ENCODE peak calls at places on chromosomes 2 and 18, in ten cellular contexts. D is keratinocyte, W is cardiac fibroblast, P is right atrium auricular region, N is brain microvascular endothelial cell, E is foreskin fibroblast, I is RWPE2, Y is epithelial cell of esophagus, V is endothelial cell, U is stomach. K is an unnamed sample.

GRCh38 chr2:165016772-165017411 is 61.6 kb upstream of the SLC38A11 start:
- DNase-seq in D (no peak), W (peak; percentile 70), P (no peak), N (peak; percentile 74), E (peak; percentile 52), I (no peak), Y (peak; percentile 49), V (peak; percentile 39), U (no peak), K (peak; percentile 55)

GRCh38 chr2:234957533-234958135 is 5.8 kb downstream of the SH3BP4 start:
- DNase-seq in D (no peak), W (peak; percentile 96), P (no peak), N (peak; percentile 69), E (peak; percentile 62), I (no peak), Y (peak; percentile 69), V (no peak), U (no peak), K (no peak)

GRCh38 chr2:3575534-3576324 is 669 bp downstream of the RPS7 start:
- DNase-seq in D (no peak), W (peak; percentile 22), P (no peak), N (no peak), E (no peak), I (no peak), Y (peak; percentile 12), V (no peak), U (no peak), K (no peak)

GRCh38 chr2:168210216-168210897 is 37.0 kb downstream of the STK39 start:
- DNase-seq in D (no peak), W (no peak), P (no peak), N (no peak), E (no peak), I (no peak), Y (no peak), V (no peak), U (no peak), K (no peak)

GRCh38 chr2:96260404-96261260 is 5.2 kb downstream of the TMEM127 start:
- DNase-seq in D (no peak), W (peak; percentile 93), P (peak; percentile 80), N (peak; percentile 74), E (peak; percentile 93), I (no peak), Y (peak; percentile 87), V (peak; percentile 51), U (peak; percentile 70), K (peak; percentile 55)

GRCh38 chr2:61018319-61018750 is 280 bp upstream of the PUS10 start:
- DNase-seq in D (no peak), W (peak; percentile 73), P (no peak), N (no peak), E (no peak), I (no peak), Y (peak; percentile 74), V (no peak), U (no peak), K (no peak)

GRCh38 chr2:105553538-105554196 is 154.8 kb upstream of the FHL2 start:
- DNase-seq in D (no peak), W (peak; percentile 72), P (no peak), N (no peak), E (no peak), I (no peak), Y (peak; percentile 52), V (no peak), U (peak; percentile 20), K (no peak)

GRCh38 chr2:34102359-34102758 is 503.3 kb upstream of the FAM98A start:
- DNase-seq in D (peak; percentile 53), W (peak; percentile 65), P (no peak), N (peak; percentile 39), E (no peak), I (no peak), Y (peak; percentile 90), V (no peak), U (no peak), K (no peak)

GRCh38 chr2:219219113-219219696 is 447 bp upstream of the ABCB6 start:
- DNase-seq in D (no peak), W (no peak), P (no peak), N (no peak), E (no peak), I (no peak), Y (no peak), V (peak; percentile 28), U (no peak), K (peak; percentile 42)

GRCh38 chr2:56102866-56103265 is 80.9 kb upstream of the CCDC85A start:
- DNase-seq in D (no peak), W (peak; percentile 81), P (no peak), N (peak; percentile 7), E (no peak), I (no peak), Y (peak; percentile 17), V (no peak), U (no peak), K (no peak)

GRCh38 chr2:74146929-74147728 is 583 bp downstream of the BOLA3 start:
- DNase-seq in D (no peak), W (peak; percentile 53), P (peak; percentile 58), N (peak; percentile 24), E (peak; percentile 29), I (no peak), Y (peak; percentile 37), V (no peak), U (no peak), K (no peak)

GRCh38 chr18:47898055-47898454 is 32.4 kb downstream of the SMAD2 start:
- DNase-seq in D (no peak), W (no peak), P (no peak), N (no peak), E (no peak), I (no peak), Y (no peak), V (no peak), U (no peak), K (no peak)

GRCh38 chr18:47895565-47896250 is 34.8 kb downstream of the SMAD2 start:
- DNase-seq in D (no peak), W (no peak), P (no peak), N (no peak), E (no peak), I (no peak), Y (no peak), V (no peak), U (no peak), K (no peak)

GRCh38 chr18:47898696-47899095 is 31.8 kb downstream of the SMAD2 start:
- DNase-seq in D (no peak), W (peak; percentile 21), P (no peak), N (no peak), E (no peak), I (no peak), Y (no peak), V (no peak), U (no peak), K (no peak)

GRCh38 chr18:47901624-47902362 is 28.7 kb downstream of the SMAD2 start:
- DNase-seq in D (no peak), W (no peak), P (no peak), N (no peak), E (no peak), I (no peak), Y (no peak), V (no peak), U (no peak), K (no peak)

DNA sequence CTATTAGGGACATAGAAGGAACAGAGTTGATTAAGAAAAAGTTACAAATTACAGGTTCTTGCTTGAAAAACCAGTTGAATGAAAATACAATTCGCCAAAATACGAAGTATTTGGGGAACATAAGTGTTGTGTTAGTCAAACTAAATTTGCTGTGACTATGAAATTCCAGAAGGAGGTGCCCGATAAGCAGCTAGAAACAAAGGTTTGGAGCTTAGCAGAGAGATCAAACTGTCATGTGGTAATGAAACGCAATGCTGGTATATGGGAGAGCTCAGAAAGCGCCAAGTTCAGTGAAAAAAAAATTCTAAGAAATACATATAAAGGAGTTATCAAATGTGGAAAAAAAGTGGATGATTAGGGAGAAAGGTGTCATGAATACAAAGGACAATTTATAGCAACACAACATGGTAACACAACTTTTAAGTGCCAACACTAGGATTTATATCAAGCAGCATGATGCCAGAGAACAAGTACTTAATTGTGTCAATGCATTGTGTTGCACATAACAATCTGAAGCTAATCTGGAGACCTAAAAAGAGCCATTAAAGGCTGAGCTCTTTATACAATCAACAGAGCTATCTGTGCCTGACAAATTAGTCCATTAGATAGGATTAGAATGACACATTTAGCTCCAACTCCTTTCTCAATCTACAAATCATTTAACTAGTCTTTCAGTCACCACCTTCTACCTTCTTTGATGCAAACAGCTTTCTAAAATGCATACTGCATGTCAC is 31.2 kb downstream of the SMAD2 start:
- DNase-seq in D (no peak), W (no peak), P (no peak), N (no peak), E (no peak), I (no peak), Y (no peak), V (no peak), U (no peak), K (no peak)
- TF ChIP-seq CTCF in D (no peak), W (no peak), P (no peak), N (no peak), E (no peak), I (no peak), Y (peak; percentile 23), V (no peak), U (no peak), K (no peak)

GRCh38 chr18:74290831-74291770 is 662 bp downstream of the CYB5A start:
- DNase-seq in D (no peak), W (no peak), P (no peak), N (no peak), E (no peak), I (no peak), Y (peak; percentile 85), V (no peak), U (peak; percentile 76), K (no peak)
- TF ChIP-seq CTCF in D (no peak), W (no peak), P (no peak), N (peak; percentile 9), E (no peak), I (peak; percentile 59), Y (peak; percentile 49), V (no peak), U (peak; percentile 6), K (no peak)

DNA sequence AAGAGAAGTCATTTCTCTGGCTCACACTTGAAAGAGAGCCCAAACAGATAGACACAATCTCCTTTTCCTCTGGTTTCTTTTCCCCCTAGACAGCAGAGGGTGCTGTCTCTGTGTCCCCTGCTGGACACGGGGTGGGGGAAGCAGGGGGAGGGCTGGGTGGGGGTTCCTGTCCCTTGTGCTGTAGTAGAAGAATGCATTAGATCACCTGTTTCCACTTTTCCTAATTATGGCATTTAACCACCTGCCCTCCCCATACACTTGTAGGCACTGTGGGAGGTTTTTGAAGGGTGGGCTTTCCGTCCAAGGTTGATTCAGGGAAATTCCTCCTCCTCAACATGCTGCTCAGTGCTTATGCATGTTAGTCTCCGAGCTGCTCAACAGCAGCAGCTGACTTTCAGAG is 206.2 kb upstream of the EPAS1 start:
- DNase-seq in D (no peak), W (no peak), P (no peak), N (no peak), E (no peak), I (no peak), Y (no peak), V (no peak), U (no peak), K (no peak)
- TF ChIP-seq CTCF in D (no peak), W (peak; percentile 4), P (no peak), N (peak; percentile 22), E (no peak), I (no peak), Y (no peak), V (no peak), U (no peak), K (no peak)

GRCh38 chr2:27264253-27264752 is 1.5 kb upstream of the SLC30A3 start:
- DNase-seq in D (no peak), W (no peak), P (no peak), N (no peak), E (no peak), I (no peak), Y (no peak), V (no peak), U (no peak), K (no peak)
- TF ChIP-seq CTCF in D (no peak), W (no peak), P (no peak), N (no peak), E (no peak), I (no peak), Y (no peak), V (no peak), U (no peak), K (no peak)